ENCODE peak calls at places on chromosomes 1 and 21, in nine cellular contexts. I is AG10803, P is lower leg skin, W is ovary, Z is heart left ventricle, T is progenitor cell of endocrine pancreas, F is GM23338, G is kidney, M is body of pancreas. D is an unnamed sample.

GRCh38 chr1:41359211-41360073 is 1.8 kb upstream of the FOXO6 start:
- DNase-seq in I (peak), P (no peak), W (no peak), Z (no peak), T (no peak), F (no peak), G (no peak), M (peak), D (peak)

GRCh38 chr1:160370561-160371345 is 3.9 kb downstream of the NHLH1 start:
- DNase-seq in I (no peak), P (no peak), W (no peak), Z (no peak), T (no peak), F (peak), G (no peak), M (no peak), D (no peak)

GRCh38 chr1:199404191-199404590 is 623.3 kb upstream of the NR5A2 start:
- DNase-seq in I (peak), P (no peak), W (no peak), Z (no peak), T (no peak), F (peak), G (no peak), M (no peak), D (peak)

GRCh38 chr1:143610196-143610595 is 361.6 kb downstream of the FAM72C start:
- DNase-seq in I (no peak), P (no peak), W (no peak), Z (no peak), T (no peak), F (no peak), G (no peak), M (no peak), D (no peak)

GRCh38 chr1:230781596-230781995 is 34.4 kb downstream of the CAPN9 start:
- DNase-seq in I (no peak), P (no peak), W (no peak), Z (no peak), T (no peak), F (no peak), G (no peak), M (no peak), D (no peak)

GRCh38 chr1:196462101-196462500 is 146.1 kb downstream of the KCNT2 start:
- DNase-seq in I (no peak), P (no peak), W (no peak), Z (no peak), T (no peak), F (no peak), G (no peak), M (no peak), D (peak)

GRCh38 chr1:205313681-205314308 is 7.8 kb downstream of the NUAK2 start:
- DNase-seq in I (peak), P (no peak), W (peak), Z (peak), T (peak), F (peak), G (peak), M (peak), D (peak)

GRCh38 chr1:175208773-175209492 is 16.4 kb upstream of the KIAA0040 start:
- DNase-seq in I (no peak), P (no peak), W (no peak), Z (no peak), T (no peak), F (no peak), G (no peak), M (no peak), D (no peak)

GRCh38 chr1:201088395-201088794 is 23.8 kb downstream of the CACNA1S start:
- DNase-seq in I (no peak), P (no peak), W (no peak), Z (no peak), T (no peak), F (no peak), G (no peak), M (no peak), D (no peak)

GRCh38 chr1:206784471-206784903 is 12.2 kb upstream of the IL10 start:
- DNase-seq in I (no peak), P (no peak), W (no peak), Z (no peak), T (no peak), F (no peak), G (no peak), M (no peak), D (no peak)

GRCh38 chr1:183711691-183712401 is 58.7 kb upstream of the APOBEC4 start:
- DNase-seq in I (peak), P (no peak), W (no peak), Z (no peak), T (no peak), F (no peak), G (no peak), M (no peak), D (peak)

GRCh38 chr1:31739281-31739853 is 24.8 kb downstream of the ADGRB2 start:
- DNase-seq in I (no peak), P (no peak), W (no peak), Z (no peak), T (no peak), F (peak), G (no peak), M (no peak), D (no peak)

GRCh38 chr1:110914676-110915075 is 41.7 kb downstream of the CD53 start:
- DNase-seq in I (no peak), P (no peak), W (no peak), Z (no peak), T (no peak), F (no peak), G (no peak), M (no peak), D (no peak)

GRCh38 chr1:76105269-76105850 is 30.8 kb downstream of the ST6GALNAC3 start:
- DNase-seq in I (no peak), P (no peak), W (no peak), Z (no peak), T (no peak), F (no peak), G (no peak), M (no peak), D (no peak)

GRCh38 chr1:8429549-8430105 is 111.7 kb downstream of the SLC45A1 start:
- DNase-seq in I (no peak), P (no peak), W (no peak), Z (no peak), T (no peak), F (no peak), G (no peak), M (no peak), D (no peak)

GRCh38 chr1:222286039-222286438 is 261.9 kb downstream of the HHIPL2 start:
- DNase-seq in I (no peak), P (no peak), W (no peak), Z (no peak), T (no peak), F (no peak), G (no peak), M (no peak), D (no peak)

GRCh38 chr21:45306832-45307571 is 19.3 kb upstream of the POFUT2 start:
- DNase-seq in I (peak), P (no peak), W (peak), Z (peak), T (no peak), F (no peak), G (peak), M (peak), D (peak)

GRCh38 chr21:35924714-35925301 is 135.5 kb downstream of the SETD4 start:
- DNase-seq in I (peak), P (peak), W (no peak), Z (no peak), T (no peak), F (no peak), G (no peak), M (peak), D (peak)

GRCh38 chr1:218249757-218250156 is 35.3 kb upstream of the RRP15 start:
- DNase-seq in I (no peak), P (no peak), W (no peak), Z (no peak), T (no peak), F (no peak), G (no peak), M (no peak), D (no peak)

GRCh38 chr1:199290186-199290585 is 651.3 kb downstream of the PTPRC start:
- DNase-seq in I (peak), P (no peak), W (no peak), Z (no peak), T (no peak), F (no peak), G (no peak), M (no peak), D (no peak)

GRCh38 chr1:43598622-43599021 is 51.3 kb upstream of the KDM4A start:
- DNase-seq in I (no peak), P (no peak), W (no peak), Z (no peak), T (no peak), F (no peak), G (no peak), M (no peak), D (no peak)

GRCh38 chr1:8816831-8817412 is 518 bp downstream of the RERE start:
- DNase-seq in I (peak), P (peak), W (peak), Z (peak), T (no peak), F (peak), G (peak), M (peak), D (peak)

GRCh38 chr1:218809625-218810024 is 364.1 kb upstream of the LYPLAL1 start:
- DNase-seq in I (no peak), P (no peak), W (no peak), Z (no peak), T (no peak), F (no peak), G (no peak), M (no peak), D (peak)

GRCh38 chr1:19341201-19342076 is 29.3 kb downstream of the SLC66A1 start:
- DNase-seq in I (peak), P (peak), W (peak), Z (peak), T (peak), F (peak), G (peak), M (peak), D (peak)

GRCh38 chr1:183907106-183907505 is 102.2 kb downstream of the RGL1 start:
- DNase-seq in I (no peak), P (no peak), W (no peak), Z (no peak), T (no peak), F (no peak), G (no peak), M (no peak), D (no peak)

GRCh38 chr1:2530501-2531361 is 668 bp upstream of the HES5 start:
- DNase-seq in I (peak), P (no peak), W (no peak), Z (no peak), T (no peak), F (no peak), G (no peak), M (peak), D (no peak)

GRCh38 chr1:203776636-203777035 is 11.7 kb downstream of the LAX1 start:
- DNase-seq in I (no peak), P (no peak), W (no peak), Z (no peak), T (no peak), F (no peak), G (no peak), M (no peak), D (no peak)
- TF ChIP-seq CTCF in I (peak), P (no peak), W (no peak), Z (peak), T (no peak), F (peak), G (peak), M (no peak), D (no peak)

DNA sequence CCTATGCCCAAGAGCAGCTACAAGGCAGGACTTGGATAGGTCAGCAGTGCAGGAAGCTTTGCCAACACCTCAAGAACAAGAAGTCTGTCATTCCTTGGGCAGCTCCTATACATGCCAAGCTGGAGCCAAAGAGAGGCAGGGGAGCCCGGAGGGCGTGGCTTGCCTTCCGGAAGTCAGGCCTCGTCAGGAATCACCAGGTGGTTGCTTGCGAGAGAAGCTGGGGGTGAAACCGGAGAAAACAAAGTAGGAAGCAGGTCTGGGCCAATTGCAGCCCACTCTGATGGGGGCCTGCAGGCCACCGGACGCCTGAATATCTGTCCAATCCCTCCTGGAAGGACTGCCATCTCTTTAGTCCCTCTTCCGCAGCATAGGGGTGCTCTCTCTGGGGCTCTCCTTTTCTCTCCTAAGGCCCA is 794 bp upstream of the FAM76A start:
- DNase-seq in I (peak), P (peak), W (peak), Z (peak), T (no peak), F (peak), G (peak), M (peak), D (peak)
- TF ChIP-seq CTCF in I (no peak), P (no peak), W (no peak), Z (no peak), T (no peak), F (no peak), G (no peak), M (no peak), D (no peak)

GRCh38 chr1:185421485-185422100 is 104.5 kb upstream of the IVNS1ABP start:
- DNase-seq in I (no peak), P (no peak), W (no peak), Z (no peak), T (no peak), F (no peak), G (no peak), M (no peak), D (peak)

GRCh38 chr1:185420588-185421081 is 103.6 kb upstream of the IVNS1ABP start:
- DNase-seq in I (no peak), P (no peak), W (no peak), Z (no peak), T (no peak), F (no peak), G (no peak), M (no peak), D (no peak)

DNA sequence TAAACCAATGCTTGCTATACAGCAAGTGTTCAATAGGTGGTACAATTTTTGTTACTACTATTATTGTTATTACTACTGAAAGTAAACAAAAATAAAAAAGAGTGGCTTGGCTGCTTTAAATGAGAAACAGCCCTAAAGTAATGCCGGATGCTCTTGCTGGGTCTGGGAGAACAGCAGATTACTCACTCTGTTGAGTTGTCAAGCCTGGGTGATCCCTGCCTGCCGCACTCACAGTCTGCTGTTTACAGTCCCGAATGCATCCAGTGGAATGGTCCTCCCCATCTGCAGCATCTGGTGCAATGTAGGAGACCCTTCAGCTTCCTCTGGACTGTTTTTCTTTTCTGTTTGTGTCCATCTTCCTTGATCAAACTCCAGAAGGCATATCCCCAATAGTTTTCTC is 102.7 kb upstream of the IVNS1ABP start:
- DNase-seq in I (peak), P (no peak), W (no peak), Z (no peak), T (no peak), F (no peak), G (no peak), M (no peak), D (peak)
- TF ChIP-seq CTCF in I (no peak), P (no peak), W (no peak), Z (no peak), T (no peak), F (no peak), G (no peak), M (no peak), D (no peak)

GRCh38 chr1:5982276-5982675 is 9.9 kb downstream of the NPHP4 start:
- DNase-seq in I (no peak), P (no peak), W (no peak), Z (no peak), T (no peak), F (no peak), G (no peak), M (no peak), D (no peak)

GRCh38 chr1:5978452-5978851 is 13.8 kb downstream of the NPHP4 start:
- DNase-seq in I (no peak), P (no peak), W (peak), Z (peak), T (no peak), F (no peak), G (no peak), M (no peak), D (no peak)

GRCh38 chr1:5979536-5980313 is 12.5 kb downstream of the NPHP4 start:
- DNase-seq in I (no peak), P (no peak), W (peak), Z (peak), T (no peak), F (no peak), G (peak), M (no peak), D (no peak)

GRCh38 chr1:5981009-5981380 is 11.2 kb downstream of the NPHP4 start:
- DNase-seq in I (no peak), P (no peak), W (peak), Z (no peak), T (no peak), F (no peak), G (peak), M (no peak), D (no peak)

GRCh38 chr1:5980314-5981008 is 11.8 kb downstream of the NPHP4 start:
- DNase-seq in I (peak), P (no peak), W (peak), Z (peak), T (no peak), F (peak), G (peak), M (no peak), D (peak)
- TF ChIP-seq CTCF in I (peak), P (no peak), W (no peak), Z (no peak), T (no peak), F (peak), G (no peak), M (no peak), D (peak)

GRCh38 chr1:171934664-171935063 is 93.4 kb downstream of the DNM3 start:
- DNase-seq in I (no peak), P (no peak), W (no peak), Z (no peak), T (no peak), F (no peak), G (no peak), M (no peak), D (no peak)

GRCh38 chr1:171931752-171932151 is 90.5 kb downstream of the DNM3 start:
- DNase-seq in I (no peak), P (no peak), W (no peak), Z (no peak), T (no peak), F (no peak), G (no peak), M (no peak), D (no peak)

GRCh38 chr1:171935086-171935485 is 93.8 kb downstream of the DNM3 start:
- DNase-seq in I (no peak), P (no peak), W (no peak), Z (no peak), T (no peak), F (no peak), G (no peak), M (no peak), D (no peak)

DNA sequence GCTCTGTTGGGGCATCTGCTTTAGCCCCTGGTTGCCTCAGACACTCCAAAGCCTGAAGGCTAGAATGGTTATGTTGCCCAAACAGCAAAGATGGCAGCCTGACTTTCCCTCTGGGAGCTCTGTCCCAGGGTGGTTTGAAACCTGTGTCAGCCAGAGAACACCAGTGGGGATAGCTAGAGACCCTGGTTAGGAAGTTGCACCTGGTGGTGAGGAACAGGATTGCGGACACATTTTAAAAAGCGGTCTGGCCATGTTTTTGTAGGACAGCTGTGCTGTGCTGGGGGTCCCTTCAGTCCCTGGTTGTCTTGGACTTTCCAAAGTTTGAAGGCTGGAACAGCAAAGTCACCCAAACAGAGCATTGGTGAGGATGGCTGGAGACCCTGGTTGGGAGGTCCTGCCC is 87.8 kb downstream of the DNM3 start:
- DNase-seq in I (no peak), P (no peak), W (no peak), Z (no peak), T (no peak), F (no peak), G (no peak), M (no peak), D (no peak)
- TF ChIP-seq CTCF in I (no peak), P (no peak), W (no peak), Z (no peak), T (peak), F (no peak), G (no peak), M (no peak), D (peak)

GRCh38 chr21:39117571-39117970 is 65.7 kb downstream of the PSMG1 start:
- DNase-seq in I (no peak), P (no peak), W (no peak), Z (no peak), T (no peak), F (no peak), G (no peak), M (no peak), D (no peak)

GRCh38 chr21:39116761-39117425 is 66.4 kb downstream of the PSMG1 start:
- DNase-seq in I (no peak), P (no peak), W (no peak), Z (no peak), T (no peak), F (no peak), G (peak), M (no peak), D (no peak)

GRCh38 chr21:39118061-39118460 is 65.2 kb downstream of the PSMG1 start:
- DNase-seq in I (no peak), P (no peak), W (no peak), Z (no peak), T (no peak), F (no peak), G (no peak), M (no peak), D (no peak)

GRCh38 chr21:39114871-39115658 is 68.2 kb downstream of the PSMG1 start:
- DNase-seq in I (peak), P (no peak), W (no peak), Z (no peak), T (no peak), F (no peak), G (no peak), M (no peak), D (peak)

DNA sequence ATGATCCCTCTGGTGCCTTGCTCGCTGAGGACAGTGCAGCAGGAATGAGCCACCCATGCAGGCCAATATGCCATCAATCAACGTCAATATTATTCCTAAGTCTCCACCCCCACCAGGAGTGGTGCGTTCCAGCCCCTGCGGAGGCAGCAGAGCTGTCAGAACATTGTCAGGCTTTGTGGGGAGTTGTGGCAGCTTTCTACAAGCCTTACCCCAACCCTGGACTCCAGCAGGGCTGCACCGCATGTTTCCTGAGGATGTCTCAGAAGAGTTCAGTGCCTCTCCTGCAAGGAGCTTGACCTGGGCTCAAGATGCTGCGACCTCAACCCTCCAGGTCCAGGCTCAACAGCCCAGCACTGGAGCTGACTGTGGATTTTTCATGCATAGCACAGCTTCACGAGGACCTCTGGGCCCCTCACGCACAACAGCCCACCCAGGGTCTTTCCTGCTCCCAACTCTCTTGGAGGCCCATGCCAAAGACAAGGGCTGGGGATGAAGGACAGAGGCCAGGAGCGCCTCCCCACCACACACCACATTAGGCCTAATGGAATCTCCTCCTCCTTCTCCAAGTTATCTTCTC is 67.5 kb downstream of the PSMG1 start:
- DNase-seq in I (no peak), P (no peak), W (no peak), Z (no peak), T (no peak), F (no peak), G (no peak), M (no peak), D (no peak)
- TF ChIP-seq CTCF in I (no peak), P (no peak), W (no peak), Z (no peak), T (no peak), F (no peak), G (no peak), M (no peak), D (no peak)

DNA sequence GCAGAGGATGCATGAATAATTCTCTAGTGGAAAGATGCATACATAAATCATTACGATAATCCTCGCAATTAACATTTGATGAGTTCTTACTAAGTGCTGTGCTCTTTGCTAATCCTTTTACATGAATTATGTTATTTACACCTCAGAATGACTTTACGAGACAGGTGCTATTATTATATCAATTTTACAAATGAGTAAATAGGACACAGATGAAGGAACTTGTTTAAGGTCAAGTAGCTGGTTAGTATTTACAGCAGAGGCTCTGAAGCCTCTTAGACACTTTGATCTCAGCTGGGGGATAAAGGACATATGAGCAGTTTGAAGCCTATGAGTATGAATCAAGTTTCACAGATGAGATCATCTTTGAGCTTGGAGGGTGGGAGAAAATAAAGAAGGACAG is 112.9 kb upstream of the ADAMTS5 start:
- DNase-seq in I (no peak), P (no peak), W (no peak), Z (no peak), T (no peak), F (no peak), G (no peak), M (no peak), D (no peak)
- TF ChIP-seq CTCF in I (no peak), P (no peak), W (no peak), Z (no peak), T (no peak), F (no peak), G (no peak), M (no peak), D (no peak)

D was measured in cardiac fibroblast.